ENCODE peak calls at places on chromosome 14, in eight cellular contexts. G is LoVo; Z is astrocyte of the spinal cord; F is endothelial cell of umbilical vein; U is left ventricle myocardium inferior; I is GM12892; H is GM03348; K is activated CD4-positive, alpha-beta T cell treated with anti-CD3 and anti-CD28 coated beads, Interleukin-2, amount 10 ng/mL, durations not matched to agents 7 days and 5 days. O is an unnamed sample.

GRCh38 chr14:100165825-100166520 is 6.5 kb upstream of the DEGS2 start:
- DNase-seq in K (no peak), Z (no peak), I (no peak), F (no peak), U (no peak), G (no peak), H (no peak), O (no peak)

GRCh38 chr14:69922198-69922597 is 43.0 kb downstream of the SMOC1 start:
- DNase-seq in U (no peak), H (no peak), K (no peak), I (no peak), F (no peak), G (no peak), Z (no peak), O (no peak)

GRCh38 chr14:89243765-89244164 is 173.3 kb downstream of the FOXN3 start:
- DNase-seq in F (no peak), G (no peak), H (no peak), I (no peak), U (no peak), Z (no peak), K (no peak), O (no peak)

GRCh38 chr14:64727551-64728071 is 23.4 kb downstream of the PLEKHG3 start:
- DNase-seq in Z (no peak), F (no peak), K (no peak), U (peak), H (no peak), I (no peak), G (no peak), O (no peak)

GRCh38 chr14:104427126-104427851 is 152.3 kb upstream of the C14orf180 start:
- DNase-seq in K (peak), I (no peak), G (no peak), H (peak), U (no peak), Z (no peak), F (no peak), O (no peak)

GRCh38 chr14:25003537-25003936 is 46.4 kb downstream of the STXBP6 start:
- DNase-seq in G (no peak), K (no peak), U (no peak), Z (no peak), F (no peak), I (no peak), H (no peak), O (no peak)

GRCh38 chr14:89171168-89171567 is 245.9 kb downstream of the FOXN3 start:
- DNase-seq in G (no peak), U (no peak), K (no peak), H (peak), F (no peak), I (no peak), Z (no peak), O (no peak)

GRCh38 chr14:23183479-23183878 is at the start of gene SLC7A8:
- DNase-seq in U (peak), H (peak), K (peak), Z (peak), F (peak), I (no peak), G (peak), O (no peak)

GRCh38 chr14:79573486-79573885 is 637.8 kb downstream of the DIO2 start:
- DNase-seq in G (no peak), U (no peak), Z (peak), H (no peak), F (no peak), K (no peak), I (no peak), O (no peak)

GRCh38 chr14:89391123-89391522 is 25.9 kb downstream of the FOXN3 start:
- DNase-seq in G (no peak), F (no peak), Z (no peak), H (no peak), I (no peak), K (no peak), U (no peak), O (no peak)

GRCh38 chr14:35353409-35354172 is 51.0 kb downstream of the NFKBIA start:
- DNase-seq in U (no peak), F (no peak), G (no peak), K (no peak), I (no peak), H (no peak), Z (no peak), O (no peak)

GRCh38 chr14:35480119-35480769 is 53.7 kb upstream of the INSM2 start:
- DNase-seq in H (no peak), I (no peak), F (no peak), U (no peak), G (no peak), K (no peak), Z (no peak), O (no peak)

GRCh38 chr14:83355609-83356008 is 1822.0 kb upstream of the SEL1L start:
- DNase-seq in F (no peak), Z (no peak), U (no peak), I (no peak), G (no peak), K (no peak), H (no peak), O (no peak)

GRCh38 chr14:81517798-81518398 is 15.8 kb downstream of the SEL1L start:
- DNase-seq in Z (no peak), H (peak), I (no peak), U (peak), K (no peak), G (no peak), F (no peak), O (no peak)

GRCh38 chr14:50937325-50937724 is 7.0 kb downstream of the PYGL start:
- DNase-seq in H (peak), G (no peak), K (no peak), U (no peak), Z (peak), I (no peak), F (no peak), O (no peak)

GRCh38 chr14:102215522-102216250 is 76.0 kb downstream of the WDR20 start:
- DNase-seq in K (no peak), U (peak), G (no peak), Z (peak), H (no peak), I (no peak), F (no peak), O (no peak)

GRCh38 chr14:54782803-54783659 is 119.6 kb downstream of the GCH1 start:
- DNase-seq in U (no peak), Z (no peak), F (no peak), G (no peak), H (no peak), K (no peak), I (peak), O (peak)

GRCh38 chr14:69710378-69710777 is 56.6 kb upstream of the SRSF5 start:
- DNase-seq in Z (no peak), G (no peak), F (no peak), U (no peak), K (no peak), H (no peak), I (no peak), O (no peak)

GRCh38 chr14:25042362-25043299 is 7.3 kb downstream of the STXBP6 start:
- DNase-seq in F (peak), Z (peak), I (no peak), K (no peak), H (peak), U (no peak), G (peak), O (no peak)

GRCh38 chr14:61561657-61562276 is 133.5 kb upstream of the HIF1A start:
- DNase-seq in K (no peak), I (no peak), H (peak), G (peak), F (peak), Z (peak), U (peak), O (no peak)

GRCh38 chr14:99415496-99416281 is 65.0 kb downstream of the SETD3 start:
- DNase-seq in I (peak), F (peak), G (peak), H (peak), Z (peak), K (peak), U (no peak), O (peak)

GRCh38 chr14:22432348-22432976 is 156.6 kb downstream of the DAD1 start:
- DNase-seq in I (no peak), U (no peak), H (peak), K (no peak), G (peak), Z (peak), F (peak), O (no peak)

GRCh38 chr14:74042296-74042695 is 23.1 kb downstream of the BBOF1 start:
- DNase-seq in K (no peak), U (no peak), G (no peak), I (no peak), F (no peak), H (no peak), Z (no peak), O (no peak)

GRCh38 chr14:55899531-55899930 is 218.7 kb upstream of the PELI2 start:
- DNase-seq in K (no peak), F (no peak), Z (peak), U (no peak), H (no peak), G (no peak), I (no peak), O (no peak)